ENCODE peak calls at places on chromosome 18, in six cellular contexts. K is anterior cingulate cortex; G is AG04450; V is EL; R is stimulated activated CD4-positive, alpha-beta T cell treated with anti-CD3 and anti-CD28 coated beads, Interleukin-2, amount 100 ng/mL, for 48 hours; P is LNCaP clone FGC. L is an unnamed sample.

GRCh38 chr18:79944746-79945117 is 6.7 kb downstream of the SLC66A2 start:
- DNase-seq in P (no peak), G (no peak), V (no peak), K (no peak), R (no peak), L (no peak)

GRCh38 chr18:2878656-2879330 is 32.0 kb downstream of the EMILIN2 start:
- DNase-seq in V (no peak), P (no peak), R (no peak), K (no peak), G (no peak), L (peak; percentile 61)

GRCh38 chr18:6521804-6522418 is 107.2 kb upstream of the L3MBTL4 start:
- DNase-seq in R (peak; percentile 0), P (no peak), K (no peak), V (peak; percentile 48), G (peak; percentile 3), L (no peak)

GRCh38 chr18:22031581-22031980 is 137.8 kb upstream of the GATA6 start:
- DNase-seq in P (no peak), G (no peak), K (no peak), R (no peak), V (peak; percentile 11), L (no peak)

GRCh38 chr18:44786697-44787096 is 106.0 kb downstream of the SETBP1 start:
- DNase-seq in G (no peak), V (no peak), P (no peak), R (no peak), K (no peak), L (no peak)

GRCh38 chr18:76126327-76126726 is 368.7 kb downstream of the ZNF516 start:
- DNase-seq in V (no peak), R (no peak), P (no peak), G (no peak), K (no peak), L (no peak)

GRCh38 chr18:77208969-77209368 is 40.7 kb upstream of the GALR1 start:
- DNase-seq in K (no peak), V (peak; percentile 52), R (no peak), P (no peak), G (no peak), L (no peak)

GRCh38 chr18:35775887-35776286 is 194.3 kb downstream of the GALNT1 start:
- DNase-seq in G (no peak), R (no peak), P (peak; percentile 18), V (no peak), K (no peak), L (no peak)

GRCh38 chr18:1053654-1054315 is 149.1 kb downstream of the ADCYAP1 start:
- DNase-seq in G (no peak), V (no peak), P (no peak), R (no peak), K (no peak), L (no peak)

GRCh38 chr18:64416990-64417389 is 268.1 kb upstream of the LINC00305 start:
- DNase-seq in V (no peak), G (no peak), R (no peak), K (no peak), P (no peak), L (no peak)

GRCh38 chr18:9915291-9916066 is 1.7 kb downstream of the VAPA start:
- DNase-seq in R (no peak), G (no peak), V (no peak), P (no peak), K (no peak), L (no peak)

GRCh38 chr18:74905245-74905644 is 303.7 kb downstream of the PTGR3 start:
- DNase-seq in V (no peak), K (peak; percentile 8), P (no peak), R (no peak), G (no peak), L (no peak)

GRCh38 chr18:54957987-54958386 is 1.3 kb downstream of the CCDC68 start:
- DNase-seq in V (no peak), K (no peak), P (no peak), G (no peak), R (no peak), L (no peak)

GRCh38 chr18:11320981-11321380 is 171.6 kb upstream of the PIEZO2 start:
- DNase-seq in P (no peak), K (no peak), V (peak; percentile 94), G (no peak), R (no peak), L (no peak)

GRCh38 chr18:58046087-58046793 is 2.2 kb downstream of the NEDD4L start:
- DNase-seq in G (no peak), K (no peak), R (no peak), P (peak; percentile 73), V (peak; percentile 10), L (no peak)

L was measured in coronary artery.